ENCODE peak calls at places on chromosomes 12 and 14, in five cellular contexts. V is A549, N is right lobe of liver, J is tibial artery, Y is lower lobe of right lung. O is an unnamed sample. For H3K4me1, the result is how much of the 10 kb centered on the place peaks cover.

GRCh38 chr12:131119936-131120335 is 166.2 kb downstream of the ADGRD1 start:
- DNase-seq in V (no peak), N (no peak), J (peak), Y (no peak), O (no peak)

GRCh38 chr12:50581226-50582184 is 76.7 kb downstream of the DIP2B start:
- DNase-seq in V (no peak), N (no peak), J (no peak), Y (no peak), O (peak)

GRCh38 chr12:69490920-69491643 is 20.9 kb downstream of the FRS2 start:
- DNase-seq in V (no peak), N (no peak), J (no peak), Y (no peak), O (peak)

GRCh38 chr14:23828001-23828400 is 125.6 kb upstream of the DHRS4 start:
- DNase-seq in V (no peak), N (no peak), J (no peak), Y (no peak), O (no peak)

GRCh38 chr12:120962487-120963054 is 15.8 kb upstream of the HNF1A start:
- DNase-seq in V (no peak), N (no peak), J (no peak), Y (no peak), O (no peak)

GRCh38 chr14:25006961-25007795 is 42.8 kb downstream of the STXBP6 start:
- DNase-seq in V (peak), N (no peak), J (no peak), Y (no peak), O (peak)

GRCh38 chr12:98955284-98955683 is 310.2 kb downstream of the APAF1 start:
- DNase-seq in V (peak), N (no peak), J (no peak), Y (no peak), O (peak)

GRCh38 chr14:50835280-50835679 is 4.3 kb upstream of the NIN start:
- DNase-seq in V (no peak), N (no peak), J (no peak), Y (no peak), O (no peak)

GRCh38 chr14:65035049-65035448 is 48.4 kb downstream of the FNTB start:
- DNase-seq in V (no peak), N (peak), J (peak), Y (no peak), O (no peak)

GRCh38 chr12:29816869-29817730 is 33.4 kb upstream of the TMTC1 start:
- DNase-seq in V (no peak), N (no peak), J (no peak), Y (no peak), O (no peak)

GRCh38 chr14:75373616-75374015 is 54.2 kb upstream of the JDP2 start:
- DNase-seq in V (no peak), N (no peak), J (no peak), Y (no peak), O (no peak)

GRCh38 chr14:58151264-58151700 is 731 bp downstream of the ARMH4 start:
- DNase-seq in V (no peak), N (peak), J (peak), Y (no peak), O (no peak)

GRCh38 chr14:39488600-39488999 is 56.4 kb upstream of the FBXO33 start:
- DNase-seq in V (no peak), N (no peak), J (no peak), Y (no peak), O (no peak)

GRCh38 chr14:93655078-93655750 is 133.1 kb downstream of the PRIMA1 start:
- DNase-seq in V (peak), N (no peak), J (no peak), Y (no peak), O (peak)

GRCh38 chr14:103550451-103551337 is 11.8 kb downstream of the BAG5 start:
- DNase-seq in V (no peak), N (no peak), J (no peak), Y (peak), O (no peak)

GRCh38 chr12:107788281-107788680 is 13.8 kb downstream of the ASCL4 start:
- DNase-seq in V (no peak), N (no peak), J (no peak), Y (no peak), O (no peak)

GRCh38 chr12:56160160-56160763 is 2.1 kb downstream of the MYL6 start:
- DNase-seq in V (no peak), N (no peak), J (no peak), Y (no peak), O (peak)

GRCh38 chr12:2631613-2632350 is 163.0 kb upstream of the FKBP4 start:
- DNase-seq in V (no peak), N (no peak), J (no peak), Y (no peak), O (peak)

GRCh38 chr12:76080017-76080728 is 4.3 kb downstream of the NAP1L1 start:
- DNase-seq in V (no peak), N (no peak), J (no peak), Y (no peak), O (peak)

GRCh38 chr14:56514663-56515371 is 64.8 kb upstream of the TMEM260 start:
- DNase-seq in V (peak), N (no peak), J (no peak), Y (no peak), O (no peak)

GRCh38 chr12:107544947-107545346 is 140.7 kb upstream of the PWP1 start:
- DNase-seq in V (no peak), N (no peak), J (no peak), Y (no peak), O (no peak)

GRCh38 chr12:49198431-49199155 is 9.7 kb upstream of the TUBA1A start:
- DNase-seq in V (no peak), N (no peak), J (no peak), Y (no peak), O (no peak)

GRCh38 chr14:39265032-39265431 is 31.3 kb downstream of the MIA2 start:
- DNase-seq in V (peak), N (no peak), J (no peak), Y (no peak), O (no peak)

GRCh38 chr14:36805116-36805515 is 143.5 kb downstream of the PAX9 start:
- DNase-seq in V (no peak), N (no peak), J (no peak), Y (no peak), O (no peak)

GRCh38 chr12:112908548-112908947 is 1.8 kb downstream of the OAS1 start:
- DNase-seq in V (no peak), N (no peak), J (no peak), Y (no peak), O (no peak)

GRCh38 chr12:100827901-100828520 is 33.4 kb downstream of the ANO4 start:
- DNase-seq in V (peak), N (no peak), J (no peak), Y (no peak), O (peak)

GRCh38 chr14:66680216-66680615 is 172.3 kb downstream of the GPHN start:
- DNase-seq in V (no peak), N (no peak), J (no peak), Y (no peak), O (no peak)

DNA sequence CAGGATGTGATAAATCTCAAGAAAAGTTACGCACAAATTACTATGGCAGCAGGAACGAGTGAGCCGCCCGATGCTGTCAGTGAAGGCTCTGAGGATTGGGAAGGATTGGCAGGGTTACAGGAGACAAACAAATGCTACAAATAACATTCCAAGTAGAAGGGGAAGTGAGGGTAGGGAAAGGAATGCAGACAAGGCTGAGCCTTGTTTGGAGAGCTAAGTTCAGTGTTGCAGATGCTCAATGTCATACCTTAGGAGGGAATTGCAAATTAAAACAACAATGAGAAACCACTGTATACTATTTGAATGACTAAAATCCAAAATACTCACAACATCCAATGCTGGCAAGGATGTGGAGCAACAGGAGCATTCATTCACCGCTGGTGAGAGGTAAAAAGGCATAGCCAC is 1.3 kb downstream of the CLEC9A start:
- DNase-seq in V (peak), N (no peak), J (no peak), Y (no peak), O (peak)
- H3K4me1 ChIP-seq in V (under half), N (under half), J (under half), Y (under half), O (under half)

DNA sequence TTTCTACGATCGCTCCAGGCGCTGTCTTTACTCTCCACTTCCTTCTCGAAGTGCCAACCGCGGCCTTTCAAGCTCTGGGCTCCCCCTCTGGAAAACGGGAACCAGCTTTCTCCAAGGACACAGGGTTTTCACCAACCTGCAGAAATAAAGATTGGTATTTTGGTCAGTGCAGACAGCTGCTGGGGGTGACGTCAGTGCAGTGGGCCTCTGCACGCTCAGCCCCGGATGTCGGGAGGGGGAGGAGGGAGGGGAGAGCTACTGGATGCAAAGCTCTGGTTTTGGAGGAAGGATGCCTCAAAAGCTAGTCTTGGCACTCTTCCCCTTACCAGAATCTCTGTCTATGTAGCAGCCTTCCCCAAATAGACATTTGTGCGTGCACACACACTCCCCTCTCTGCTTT is 19.9 kb downstream of the HRK start:
- DNase-seq in V (no peak), N (peak), J (peak), Y (no peak), O (peak)
- H3K4me1 ChIP-seq in V (under half), N (under half), J (under half), Y (under half), O (under half)

GRCh38 chr14:99570542-99571302 is 33.3 kb downstream of the CCDC85C start:
- DNase-seq in V (no peak), N (no peak), J (no peak), Y (no peak), O (no peak)
- H3K4me1 ChIP-seq in V (half or more), N (half or more), J (under half), Y (half or more), O (half or more)

GRCh38 chr12:132604108-132605054 is 6.0 kb downstream of the LRCOL1 start:
- DNase-seq in V (no peak), N (peak), J (no peak), Y (peak), O (peak)
- H3K4me1 ChIP-seq in V (under half), N (under half), J (under half), Y (under half), O (under half)

GRCh38 chr12:44835641-44836379 is 40.3 kb downstream of the NELL2 start:
- DNase-seq in V (no peak), N (no peak), J (no peak), Y (no peak), O (peak)

GRCh38 chr12:44842669-44843068 is 33.4 kb downstream of the NELL2 start:
- DNase-seq in V (no peak), N (no peak), J (no peak), Y (no peak), O (no peak)

GRCh38 chr12:44839785-44840184 is 36.3 kb downstream of the NELL2 start:
- DNase-seq in V (no peak), N (no peak), J (no peak), Y (no peak), O (no peak)

GRCh38 chr12:44833561-44833960 is 42.6 kb downstream of the NELL2 start:
- DNase-seq in V (no peak), N (no peak), J (no peak), Y (no peak), O (no peak)

DNA sequence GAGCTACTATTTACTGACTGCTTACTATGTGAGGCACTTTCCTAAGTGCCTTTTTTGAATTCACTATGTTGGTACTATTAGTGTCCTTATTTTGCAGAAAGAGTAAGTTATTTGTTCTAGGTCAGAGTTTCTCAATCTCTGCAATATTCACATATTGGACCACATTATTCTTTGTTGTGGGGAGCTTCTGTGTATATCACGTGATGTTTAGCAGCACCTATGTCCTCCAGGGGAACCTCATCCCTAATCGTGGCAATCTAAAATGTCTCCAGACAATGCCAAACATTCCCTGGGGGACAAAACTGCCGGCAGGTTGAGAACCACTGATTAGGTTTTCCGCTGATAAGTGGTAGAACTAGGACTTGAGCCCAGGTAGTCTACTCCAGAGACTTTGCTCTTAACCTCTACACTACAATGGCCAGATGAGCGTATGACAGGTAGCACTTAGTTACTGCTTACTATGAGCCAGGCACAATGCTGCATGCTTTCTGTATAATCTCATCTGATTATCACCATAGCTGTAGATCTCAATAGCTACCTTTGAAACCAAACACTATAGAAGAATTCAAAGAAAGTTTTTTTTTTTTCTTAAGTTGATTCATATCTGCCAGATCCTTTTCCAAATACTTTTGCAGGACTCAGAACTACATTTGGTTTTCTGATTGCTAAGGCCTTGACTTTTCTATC is 38.9 kb downstream of the NELL2 start:
- DNase-seq in V (no peak), N (no peak), J (no peak), Y (no peak), O (peak)
- H3K4me1 ChIP-seq in V (under half), N (under half), J (under half), Y (under half), O (under half)

DNA sequence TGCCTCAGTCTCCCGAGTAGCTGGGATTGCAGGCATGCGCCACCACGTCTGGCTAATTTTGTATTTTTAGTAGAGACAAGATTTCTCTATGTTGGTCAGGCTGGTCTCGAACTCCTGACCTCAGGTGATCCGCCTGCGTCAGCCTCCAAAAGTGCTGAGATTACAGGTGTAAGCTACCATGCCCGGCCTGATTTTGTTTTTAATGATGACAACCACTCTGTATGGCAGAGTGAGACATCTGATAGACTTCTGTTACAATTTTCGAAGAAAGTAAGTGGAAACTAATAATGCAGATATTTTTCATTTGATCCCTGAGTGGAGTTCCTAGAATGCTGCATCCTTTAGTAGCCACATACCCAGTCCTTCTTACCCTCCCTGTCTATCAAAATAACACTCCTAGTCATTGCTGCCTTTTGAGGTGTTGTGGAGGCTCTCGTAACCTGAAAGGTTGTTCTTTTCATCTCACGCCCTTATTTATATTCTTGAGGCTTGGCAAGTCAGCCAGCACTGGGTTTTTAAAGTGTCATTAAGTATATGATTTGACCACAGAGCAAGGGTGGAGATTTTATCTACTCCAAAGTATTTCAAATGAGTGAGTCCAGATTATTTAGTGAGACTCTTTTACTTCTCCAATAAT is 5.9 kb upstream of the EID3 start:
- DNase-seq in V (peak), N (no peak), J (no peak), Y (no peak), O (no peak)
- H3K4me1 ChIP-seq in V (half or more), N (under half), J (half or more), Y (half or more), O (under half)

DNA sequence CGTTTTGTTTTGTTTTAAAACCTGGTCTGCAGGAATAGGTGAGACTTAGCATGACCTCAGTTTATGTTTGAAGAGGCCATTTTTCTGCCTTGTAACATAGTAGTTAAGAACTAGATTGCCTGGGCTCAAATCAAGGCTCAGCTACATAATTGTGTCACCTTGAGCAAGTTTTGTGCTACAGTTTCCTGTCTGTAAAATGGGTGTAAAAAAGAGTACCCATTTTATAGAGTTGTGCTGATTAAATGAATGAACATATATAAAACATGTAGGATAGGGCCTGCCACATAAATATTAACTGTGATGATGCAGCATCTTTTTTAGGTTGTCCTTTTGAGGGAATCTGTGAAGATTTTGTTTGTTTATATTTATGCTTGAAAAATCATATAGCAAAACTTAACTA is 7.2 kb downstream of the WNK1 start:
- DNase-seq in V (no peak), N (no peak), J (no peak), Y (no peak), O (no peak)
- H3K4me1 ChIP-seq in V (half or more), N (under half), J (under half), Y (half or more), O (under half)

O was measured in trophoblast cell.